ENCODE peak calls at places on chromosomes 11 and 22, in five cellular contexts. J is CD4-positive, alpha-beta memory T cell; E is GM23248; L is upper lobe of left lung; F is right cardiac atrium. G is an unnamed sample. For H3K9me3 and H3K27me3, the result is how much of the 10 kb centered on the place peaks cover.

GRCh38 chr11:1871531-1871930 is 18.6 kb downstream of the LSP1 start:
- DNase-seq in E (no peak), F (peak), L (peak), J (no peak), G (no peak)

GRCh38 chr11:14183973-14184372 is 175.0 kb downstream of the RRAS2 start:
- DNase-seq in E (no peak), F (no peak), J (no peak), L (no peak), G (no peak)

GRCh38 chr11:34830648-34831047 is 85.5 kb downstream of the APIP start:
- DNase-seq in F (peak), E (peak), J (no peak), L (peak), G (no peak)

GRCh38 chr11:77126861-77127673 is 979 bp upstream of the MYO7A start:
- DNase-seq in F (peak), L (peak), E (peak), J (peak), G (peak)

GRCh38 chr11:130606181-130606580 is 157.7 kb downstream of the ADAMTS15 start:
- DNase-seq in L (no peak), E (peak), F (no peak), J (no peak), G (no peak)

GRCh38 chr11:68164437-68164836 is 43.2 kb upstream of the CHKA start:
- DNase-seq in F (no peak), J (no peak), L (no peak), E (peak), G (no peak)

GRCh38 chr11:43504316-43504950 is 145.7 kb downstream of the TTC17 start:
- DNase-seq in E (peak), J (no peak), L (no peak), F (no peak), G (no peak)

GRCh38 chr22:45889093-45889538 is 87.8 kb downstream of the WNT7B start:
- DNase-seq in L (peak), E (no peak), J (no peak), F (peak), G (no peak)

GRCh38 chr11:116960916-116961315 is 123.5 kb upstream of the APOA1 start:
- DNase-seq in F (no peak), J (no peak), L (no peak), E (peak), G (no peak)

GRCh38 chr22:17007852-17008731 is at the start of gene GAB4:
- DNase-seq in F (no peak), E (no peak), L (peak), J (no peak), G (no peak)

GRCh38 chr11:117425679-117426296 is 98.1 kb downstream of the CEP164 start:
- DNase-seq in L (no peak), J (no peak), E (no peak), F (no peak), G (no peak)

GRCh38 chr22:26550498-26551033 is 38.3 kb upstream of the TFIP11 start:
- DNase-seq in E (peak), L (peak), F (peak), J (no peak), G (no peak)

GRCh38 chr11:1353383-1354124 is 36.2 kb upstream of the BRSK2 start:
- DNase-seq in F (no peak), L (peak), J (no peak), E (no peak), G (no peak)

GRCh38 chr22:26763633-26764295 is 106.4 kb downstream of the MIAT start:
- DNase-seq in F (no peak), E (peak), L (peak), J (no peak), G (no peak)

GRCh38 chr22:49934891-49935557 is 16.6 kb downstream of the CRELD2 start:
- DNase-seq in J (peak), F (peak), L (peak), E (peak), G (peak)

GRCh38 chr11:86459002-86459385 is 84.3 kb downstream of the CCDC81 start:
- DNase-seq in L (no peak), E (peak), F (no peak), J (no peak), G (no peak)

GRCh38 chr11:898540-899190 is 11.9 kb downstream of the CHID1 start:
- DNase-seq in J (no peak), L (peak), E (peak), F (no peak), G (peak)

GRCh38 chr11:74185695-74186094 is 14.6 kb downstream of the PPME1 start:
- DNase-seq in E (peak), L (no peak), F (no peak), J (no peak), G (no peak)

GRCh38 chr11:74570266-74571061 is 21.9 kb upstream of the POLD3 start:
- DNase-seq in F (peak), L (no peak), J (peak), E (peak), G (peak)

GRCh38 chr11:77158041-77158695 is 30.1 kb downstream of the MYO7A start:
- DNase-seq in J (no peak), L (peak), F (no peak), E (no peak), G (no peak)

GRCh38 chr11:90542092-90542491 is 319.2 kb upstream of the CHORDC1 start:
- DNase-seq in F (no peak), J (no peak), L (no peak), E (no peak), G (no peak)

GRCh38 chr11:57493507-57494503 is 21.7 kb downstream of the SLC43A1 start:
- DNase-seq in L (no peak), F (peak), J (peak), E (peak), G (peak)

GRCh38 chr11:44011797-44012196 is 36.0 kb upstream of the ACCSL start:
- DNase-seq in L (no peak), F (no peak), J (no peak), E (peak), G (no peak)

GRCh38 chr11:13449522-13449921 is 13.5 kb downstream of the BTBD10 start:
- DNase-seq in L (no peak), F (no peak), J (no peak), E (no peak), G (no peak)

GRCh38 chr22:38051261-38051660 is 5.9 kb upstream of the PICK1 start:
- DNase-seq in F (peak), E (no peak), J (no peak), L (no peak), G (no peak)

GRCh38 chr11:77249427-77249826 is 52.1 kb downstream of the GDPD4 start:
- DNase-seq in J (no peak), L (no peak), E (peak), F (no peak), G (no peak)

GRCh38 chr11:69105431-69106123 is 50.2 kb upstream of the SMIM38 start:
- DNase-seq in J (no peak), F (no peak), L (peak), E (no peak), G (no peak)

GRCh38 chr11:67290801-67291200 is 1.7 kb downstream of the ANKRD13D start:
- DNase-seq in F (peak), J (no peak), E (peak), L (no peak), G (no peak)

GRCh38 chr11:118448294-118448693 is 12.0 kb downstream of the KMT2A start:
- DNase-seq in L (no peak), J (no peak), E (peak), F (no peak), G (no peak)

GRCh38 chr11:47184711-47185304 is 1.4 kb downstream of the PACSIN3 start:
- DNase-seq in L (peak), E (no peak), F (no peak), J (no peak), G (no peak)

GRCh38 chr11:118295834-118296454 is 8.6 kb upstream of the CD3E start:
- DNase-seq in F (no peak), L (no peak), J (peak), E (peak), G (no peak)

GRCh38 chr22:31135706-31136105 is 4.6 kb downstream of the PLA2G3 start:
- DNase-seq in J (no peak), E (no peak), L (no peak), F (no peak), G (no peak)

GRCh38 chr22:20251981-20252380 is 16.1 kb downstream of the RTN4R start:
- DNase-seq in L (no peak), E (no peak), J (no peak), F (no peak), G (no peak)

DNA sequence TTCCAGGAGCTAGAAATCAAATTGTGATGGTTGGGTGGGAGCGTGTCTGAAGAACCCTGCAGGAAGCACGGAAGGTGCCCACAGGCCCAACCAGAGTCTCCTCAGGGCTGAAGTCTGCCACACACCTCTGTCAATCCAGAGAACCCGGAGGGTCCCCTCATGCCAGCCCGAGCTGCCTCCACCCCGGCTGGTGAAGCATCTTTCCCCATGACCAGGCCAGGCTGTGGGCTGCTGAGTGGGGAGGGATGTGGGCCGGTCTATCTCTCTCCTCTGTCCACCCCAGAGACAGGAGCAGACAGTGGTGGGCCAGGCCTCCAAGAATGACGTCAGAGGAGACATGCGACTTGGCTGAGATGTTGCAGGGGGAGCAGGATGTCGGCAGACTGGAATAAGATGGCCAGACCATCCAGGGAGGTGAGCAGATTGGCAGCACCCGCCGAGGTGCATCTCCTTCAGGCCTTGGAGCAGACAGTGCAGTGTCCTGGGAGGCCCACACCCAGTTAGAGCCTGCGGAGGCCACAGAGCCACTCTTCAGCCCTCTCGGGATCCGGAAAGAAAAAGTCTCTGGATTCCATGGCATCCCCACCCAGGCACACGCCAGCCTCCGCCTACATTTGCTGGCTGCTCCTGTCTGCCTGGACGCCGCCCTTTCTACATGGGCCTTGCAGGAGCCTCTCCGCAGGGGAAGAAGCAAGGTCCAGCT is 1524.9 kb downstream of the BRD1 start:
- DNase-seq in J (no peak), E (no peak), L (no peak), F (no peak), G (no peak)
- H3K9me3 ChIP-seq in J (under half), E (under half), L (under half), F (under half), G (under half)

GRCh38 chr11:10304495-10305261 is at the start of gene ADM:
- DNase-seq in L (peak), E (peak), J (peak), F (peak), G (peak)
- H3K4me3 ChIP-seq in L (peak), E (peak), J (peak), F (peak), G (peak)

GRCh38 chr11:123286255-123286654 is 91.2 kb upstream of the CLMP start:
- DNase-seq in E (no peak), F (no peak), L (no peak), J (no peak), G (no peak)

GRCh38 chr11:123291201-123291869 is 96.3 kb upstream of the CLMP start:
- DNase-seq in E (no peak), F (no peak), L (no peak), J (no peak), G (no peak)

GRCh38 chr11:123284454-123284853 is 89.4 kb upstream of the CLMP start:
- DNase-seq in L (no peak), J (no peak), E (no peak), F (no peak), G (no peak)

GRCh38 chr11:123292647-123293046 is 97.6 kb upstream of the CLMP start:
- DNase-seq in L (no peak), E (no peak), J (no peak), F (no peak), G (no peak)

GRCh38 chr11:123286761-123287160 is 91.7 kb upstream of the CLMP start:
- DNase-seq in E (peak), L (no peak), J (no peak), F (no peak), G (no peak)
- H3K27me3 ChIP-seq in E (under half), L (under half), J (under half), F (under half), G (under half)

GRCh38 chr11:97015327-97015726 is 625.5 kb downstream of the JRKL start:
- DNase-seq in J (no peak), F (no peak), E (no peak), L (no peak), G (no peak)

GRCh38 chr11:97007283-97007682 is 617.5 kb downstream of the JRKL start:
- DNase-seq in F (no peak), L (no peak), J (no peak), E (no peak), G (no peak)

DNA sequence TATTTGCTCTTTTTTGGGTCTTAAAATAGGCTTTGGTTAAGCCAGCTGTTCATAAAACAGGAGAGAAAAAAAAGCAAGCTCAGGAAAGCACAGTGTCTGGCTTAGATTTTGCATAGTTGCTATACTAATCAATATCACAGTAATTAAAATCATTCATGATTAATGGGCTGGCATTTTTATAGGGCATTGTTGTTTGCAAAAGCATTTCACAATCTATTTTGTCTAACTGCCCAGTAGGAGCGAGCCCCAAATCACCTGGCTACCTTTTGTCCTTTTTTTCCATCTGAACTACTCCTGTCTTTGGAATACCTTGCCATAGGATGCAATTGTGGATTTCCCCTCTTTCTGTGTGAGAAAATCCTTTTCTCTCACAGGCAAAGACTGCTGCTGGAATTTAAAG is 619.8 kb downstream of the JRKL start:
- DNase-seq in F (no peak), E (no peak), J (no peak), L (no peak), G (no peak)
- H3K9me3 ChIP-seq in F (under half), E (under half), J (under half), L (under half), G (under half)

DNA sequence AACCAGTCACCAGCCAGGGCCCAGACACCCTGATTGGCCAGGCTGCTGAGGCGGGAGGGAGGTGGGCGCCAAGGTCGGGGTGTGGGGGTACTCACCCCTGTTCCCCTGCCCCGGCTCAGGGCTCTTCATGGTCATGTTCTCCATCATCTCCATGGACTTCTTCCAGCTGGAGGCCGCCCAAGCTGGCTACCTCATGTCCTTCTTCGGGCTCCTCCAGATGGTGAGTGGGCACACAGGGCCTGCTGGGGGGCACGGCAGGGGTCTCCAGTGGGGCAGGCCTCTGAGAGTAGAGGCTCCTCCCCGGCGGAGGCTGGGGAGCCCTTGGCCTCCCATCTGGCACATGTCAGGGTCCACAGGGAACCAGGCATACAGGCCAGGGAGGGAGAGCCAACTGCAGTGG is 10.0 kb downstream of the PHLDA2 start:
- DNase-seq in J (no peak), F (peak), E (no peak), L (peak), G (no peak)
- H3K4me3 ChIP-seq in J (no peak), F (no peak), E (no peak), L (no peak), G (no peak)

DNA sequence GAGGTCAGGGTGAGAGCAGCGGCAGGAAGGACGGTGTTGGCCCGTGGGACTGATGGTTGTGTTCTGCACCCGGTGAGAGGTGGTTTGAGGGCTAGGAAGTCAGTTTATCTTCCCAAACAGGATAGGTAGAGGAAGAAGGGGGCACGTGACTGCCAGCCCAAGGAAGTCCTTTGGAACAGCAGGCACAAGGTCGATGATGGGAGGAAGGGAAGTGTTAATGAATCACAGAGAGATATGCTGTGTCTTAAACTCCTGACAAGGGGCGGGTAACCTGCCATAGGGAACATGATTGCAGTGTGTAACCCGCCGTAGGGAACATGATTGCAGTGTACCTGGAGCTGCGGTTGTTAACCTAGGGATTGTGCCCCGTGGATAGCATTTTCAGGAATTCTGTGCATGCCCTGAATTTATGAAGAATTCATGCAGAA is 49.0 kb downstream of the PRR5L start:
- DNase-seq in L (no peak), J (no peak), E (no peak), F (no peak), G (no peak)
- H3K27me3 ChIP-seq in L (under half), J (under half), E (under half), F (under half), G (under half)

GRCh38 chr11:73029408-73029807 is 112.7 kb downstream of the FCHSD2 start:
- DNase-seq in F (no peak), L (no peak), E (no peak), J (no peak), G (no peak)
- H3K9me3 ChIP-seq in F (under half), L (under half), E (under half), J (under half), G (under half)

G was measured in HAP-1.